ENCODE peak calls at places on chromosome 15, in ten cellular contexts. X is HL-60; D is effector CD4-positive, alpha-beta T cell; Y is foreskin fibroblast; H is T-helper 9 cell; Q is NCI-H1417; R is effector memory CD8-positive, alpha-beta T cell; V is heart left ventricle; O is activated T-helper 1 cell treated with Interleukin-2 at 50 U/mL for 16 hours; Z is nucleus accumbens. I is an unnamed sample.

GRCh38 chr15:100849021-100849831 is 30.4 kb upstream of the ALDH1A3 start:
- DNase-seq in X (no peak), D (peak), Y (peak), H (peak), Q (peak), R (no peak), V (peak), O (peak), Z (peak), I (no peak)

GRCh38 chr15:61880079-61880478 is 180.2 kb downstream of the VPS13C start:
- DNase-seq in X (no peak), D (no peak), Y (no peak), H (no peak), Q (peak), R (no peak), V (no peak), O (no peak), Z (no peak), I (no peak)

GRCh38 chr15:39110336-39110735 is 470.5 kb upstream of the THBS1 start:
- DNase-seq in X (no peak), D (no peak), Y (no peak), H (no peak), Q (no peak), R (no peak), V (no peak), O (no peak), Z (no peak), I (no peak)

GRCh38 chr15:78341057-78341763 is 1.1 kb downstream of the CRABP1 start:
- DNase-seq in X (peak), D (no peak), Y (no peak), H (no peak), Q (peak), R (no peak), V (no peak), O (no peak), Z (no peak), I (no peak)

GRCh38 chr15:60840306-60840702 is 361.4 kb upstream of the ICE2 start:
- DNase-seq in X (no peak), D (no peak), Y (peak), H (no peak), Q (peak), R (no peak), V (no peak), O (no peak), Z (no peak), I (no peak)

GRCh38 chr15:68389041-68389930 is 42.7 kb downstream of the ITGA11 start:
- DNase-seq in X (no peak), D (no peak), Y (no peak), H (no peak), Q (no peak), R (no peak), V (no peak), O (no peak), Z (no peak), I (no peak)

GRCh38 chr15:77475898-77476297 is 55.2 kb downstream of the HMG20A start:
- DNase-seq in X (no peak), D (no peak), Y (no peak), H (no peak), Q (peak), R (no peak), V (no peak), O (no peak), Z (no peak), I (no peak)

GRCh38 chr15:96409231-96410138 is 79.0 kb downstream of the NR2F2 start:
- DNase-seq in X (no peak), D (no peak), Y (peak), H (no peak), Q (no peak), R (no peak), V (no peak), O (no peak), Z (no peak), I (no peak)

GRCh38 chr15:90286678-90287077 is 21.2 kb downstream of the NGRN start:
- DNase-seq in X (peak), D (peak), Y (peak), H (no peak), Q (peak), R (no peak), V (no peak), O (no peak), Z (no peak), I (no peak)

GRCh38 chr15:80585544-80586018 is 109.5 kb upstream of the ABHD17C start:
- DNase-seq in X (no peak), D (no peak), Y (no peak), H (no peak), Q (peak), R (no peak), V (no peak), O (no peak), Z (no peak), I (no peak)

GRCh38 chr15:87498545-87498944 is 758.0 kb downstream of the NTRK3 start:
- DNase-seq in X (no peak), D (no peak), Y (peak), H (no peak), Q (peak), R (no peak), V (no peak), O (no peak), Z (no peak), I (no peak)

GRCh38 chr15:98035577-98036010 is 75.1 kb downstream of the ARRDC4 start:
- DNase-seq in X (no peak), D (no peak), Y (no peak), H (no peak), Q (no peak), R (no peak), V (no peak), O (no peak), Z (no peak), I (no peak)

GRCh38 chr15:47719730-47720129 is 2.4 kb downstream of the SEMA6D start:
- DNase-seq in X (no peak), D (no peak), Y (no peak), H (no peak), Q (no peak), R (no peak), V (no peak), O (no peak), Z (no peak), I (peak)

GRCh38 chr15:43410572-43411214 is 39.8 kb downstream of the TUBGCP4 start:
- DNase-seq in X (no peak), D (no peak), Y (peak), H (no peak), Q (no peak), R (no peak), V (no peak), O (no peak), Z (no peak), I (no peak)

GRCh38 chr15:85003593-85004312 is 22.1 kb downstream of the PDE8A start:
- DNase-seq in X (peak), D (no peak), Y (no peak), H (no peak), Q (no peak), R (no peak), V (no peak), O (no peak), Z (no peak), I (no peak)

GRCh38 chr15:40289140-40289775 is 6.4 kb upstream of the ANKRD63 start:
- DNase-seq in X (no peak), D (no peak), Y (no peak), H (no peak), Q (peak), R (no peak), V (peak), O (no peak), Z (no peak), I (peak)

GRCh38 chr15:90126457-90127435 is 24.5 kb upstream of the IDH2 start:
- DNase-seq in X (no peak), D (no peak), Y (peak), H (no peak), Q (peak), R (no peak), V (peak), O (no peak), Z (no peak), I (no peak)

GRCh38 chr15:77634266-77634962 is 1.7 kb upstream of the LINGO1 start:
- DNase-seq in X (peak), D (peak), Y (peak), H (peak), Q (peak), R (peak), V (peak), O (peak), Z (no peak), I (peak)

GRCh38 chr15:92902723-92903587 is 2.8 kb downstream of the CHD2 start:
- DNase-seq in X (no peak), D (no peak), Y (peak), H (no peak), Q (peak), R (no peak), V (no peak), O (no peak), Z (no peak), I (no peak)

GRCh38 chr15:70535955-70536338 is 227.4 kb downstream of the UACA start:
- DNase-seq in X (no peak), D (no peak), Y (no peak), H (no peak), Q (no peak), R (no peak), V (no peak), O (no peak), Z (no peak), I (no peak)

GRCh38 chr15:82043130-82043673 is 2.6 kb downstream of the MEX3B start:
- DNase-seq in X (no peak), D (no peak), Y (peak), H (no peak), Q (peak), R (no peak), V (no peak), O (no peak), Z (no peak), I (no peak)

GRCh38 chr15:48493084-48493762 is 152.3 kb downstream of the FBN1 start:
- DNase-seq in X (no peak), D (no peak), Y (peak), H (no peak), Q (no peak), R (no peak), V (no peak), O (no peak), Z (no peak), I (no peak)

GRCh38 chr15:70569139-70569717 is 194.1 kb downstream of the UACA start:
- DNase-seq in X (peak), D (no peak), Y (peak), H (no peak), Q (peak), R (no peak), V (no peak), O (no peak), Z (no peak), I (no peak)

GRCh38 chr15:51004103-51004536 is 90.6 kb downstream of the TNFAIP8L3 start:
- DNase-seq in X (peak), D (no peak), Y (peak), H (no peak), Q (peak), R (no peak), V (no peak), O (no peak), Z (no peak), I (no peak)

GRCh38 chr15:52021128-52021671 is 2.2 kb downstream of the MAPK6 start:
- DNase-seq in X (peak), D (peak), Y (peak), H (peak), Q (peak), R (peak), V (no peak), O (peak), Z (peak), I (peak)

GRCh38 chr15:86743283-86743903 is 663.7 kb downstream of the AGBL1 start:
- DNase-seq in X (peak), D (peak), Y (no peak), H (peak), Q (peak), R (peak), V (peak), O (peak), Z (no peak), I (peak)

GRCh38 chr15:68176601-68177000 is 28.5 kb downstream of the CALML4 start:
- DNase-seq in X (no peak), D (no peak), Y (peak), H (no peak), Q (no peak), R (no peak), V (no peak), O (no peak), Z (no peak), I (no peak)

GRCh38 chr15:42102646-42103235 is 8.4 kb upstream of the PLA2G4D start:
- DNase-seq in X (no peak), D (no peak), Y (peak), H (no peak), Q (no peak), R (no peak), V (no peak), O (no peak), Z (no peak), I (no peak)

GRCh38 chr15:89412906-89413411 is 78.3 kb upstream of the POLG start:
- DNase-seq in X (no peak), D (no peak), Y (no peak), H (no peak), Q (peak), R (no peak), V (no peak), O (no peak), Z (no peak), I (no peak)

GRCh38 chr15:80689716-80690115 is 5.4 kb upstream of the ABHD17C start:
- DNase-seq in X (no peak), D (no peak), Y (no peak), H (no peak), Q (no peak), R (no peak), V (no peak), O (no peak), Z (no peak), I (no peak)

GRCh38 chr15:29596266-29596665 is 226.0 kb downstream of the TJP1 start:
- DNase-seq in X (no peak), D (no peak), Y (peak), H (no peak), Q (no peak), R (no peak), V (no peak), O (no peak), Z (no peak), I (no peak)

GRCh38 chr15:69810441-69811071 is 287.2 kb downstream of the TLE3 start:
- DNase-seq in X (no peak), D (no peak), Y (no peak), H (no peak), Q (peak), R (no peak), V (no peak), O (no peak), Z (no peak), I (no peak)

GRCh38 chr15:63836579-63836978 is 2.8 kb upstream of the HERC1 start:
- DNase-seq in X (no peak), D (no peak), Y (no peak), H (no peak), Q (no peak), R (no peak), V (no peak), O (no peak), Z (no peak), I (no peak)

GRCh38 chr15:26866298-26867198 is at the start of gene GABRA5:
- DNase-seq in X (no peak), D (no peak), Y (no peak), H (no peak), Q (peak), R (no peak), V (no peak), O (no peak), Z (no peak), I (no peak)

GRCh38 chr15:59011262-59011947 is 23.9 kb downstream of the RNF111 start:
- DNase-seq in X (no peak), D (no peak), Y (no peak), H (no peak), Q (peak), R (no peak), V (no peak), O (no peak), Z (no peak), I (no peak)

GRCh38 chr15:66648588-66648987 is 53.4 kb upstream of the SMAD6 start:
- DNase-seq in X (no peak), D (no peak), Y (no peak), H (no peak), Q (no peak), R (no peak), V (no peak), O (no peak), Z (no peak), I (no peak)

GRCh38 chr15:38872732-38873131 is 308.1 kb upstream of the RASGRP1 start:
- DNase-seq in X (no peak), D (no peak), Y (no peak), H (no peak), Q (no peak), R (no peak), V (no peak), O (no peak), Z (no peak), I (no peak)

GRCh38 chr15:22823495-22824128 is 14.9 kb upstream of the NIPA2 start:
- DNase-seq in X (no peak), D (no peak), Y (no peak), H (no peak), Q (no peak), R (no peak), V (no peak), O (no peak), Z (no peak), I (no peak)